ENCODE peak calls at places on chromosomes 6 and 20, in six cellular contexts. X, Q, L, S, Z and A are unnamed samples.

GRCh38 chr6:17305219-17306001 is 24.2 kb downstream of the RBM24 start:
- DNase-seq in X (no peak), Q (no peak), L (no peak), S (peak), Z (no peak), A (no peak)

GRCh38 chr6:163983601-163984445 is 569.3 kb downstream of the QKI start:
- DNase-seq in X (no peak), Q (no peak), L (no peak), S (no peak), Z (no peak), A (no peak)

GRCh38 chr6:43301081-43301870 is 3.2 kb downstream of the SLC22A7 start:
- DNase-seq in X (no peak), Q (no peak), L (no peak), S (no peak), Z (no peak), A (no peak)

GRCh38 chr6:141421378-141421777 is 711.3 kb upstream of the GJE1 start:
- DNase-seq in X (no peak), Q (no peak), L (no peak), S (no peak), Z (no peak), A (no peak)

GRCh38 chr6:14384175-14384949 is 266.8 kb downstream of the CD83 start:
- DNase-seq in X (no peak), Q (no peak), L (no peak), S (no peak), Z (no peak), A (no peak)

GRCh38 chr6:147421903-147422302 is 86.6 kb upstream of the SAMD5 start:
- DNase-seq in X (no peak), Q (no peak), L (no peak), S (no peak), Z (no peak), A (no peak)

GRCh38 chr6:44268095-44268628 is 2.1 kb upstream of the TMEM151B start:
- DNase-seq in X (no peak), Q (no peak), L (peak), S (no peak), Z (peak), A (peak)

GRCh38 chr20:39874049-39874893 is 814.8 kb downstream of the MAFB start:
- DNase-seq in X (no peak), Q (peak), L (peak), S (no peak), Z (peak), A (no peak)

GRCh38 chr6:44219815-44220784 is 3.3 kb upstream of the SLC29A1 start:
- DNase-seq in X (no peak), Q (no peak), L (no peak), S (no peak), Z (no peak), A (no peak)